ENCODE peak calls at places on chromosomes 12 and 14, in nine cellular contexts. M, P, C, N, Q, S, T, I and L are unnamed samples.

GRCh38 chr12:643478-644292 is 19.6 kb downstream of the NINJ2 start:
- DNase-seq in S (no peak), Q (no peak), T (no peak), N (no peak), P (peak; percentile 42), C (peak; percentile 14), I (peak; percentile 24), M (no peak), L (no peak)

GRCh38 chr12:54140958-54141388 is 47.8 kb downstream of the SMUG1 start:
- DNase-seq in N (no peak), P (no peak), C (no peak), I (no peak), M (no peak), S (no peak), Q (no peak), T (no peak), L (no peak)

GRCh38 chr12:45572114-45572513 is 157.4 kb upstream of the ARID2 start:
- DNase-seq in S (no peak), P (peak; percentile 28), Q (no peak), M (no peak), T (no peak), C (no peak), I (no peak), N (no peak), L (no peak)

GRCh38 chr12:42056130-42056529 is 88.5 kb downstream of the GXYLT1 start:
- DNase-seq in S (no peak), Q (no peak), N (no peak), C (no peak), T (no peak), M (no peak), P (no peak), I (no peak), L (no peak)

GRCh38 chr14:24741871-24742270 is 107.9 kb upstream of the GZMB start:
- DNase-seq in T (no peak), P (no peak), Q (no peak), S (no peak), C (no peak), I (no peak), N (no peak), M (no peak), L (no peak)

GRCh38 chr12:58801986-58802385 is 118.3 kb downstream of the LRIG3 start:
- DNase-seq in M (no peak), P (no peak), Q (no peak), I (no peak), T (no peak), C (peak; percentile 23), N (no peak), S (no peak), L (no peak)

GRCh38 chr12:1529862-1530591 is 64.4 kb downstream of the FBXL14 start:
- DNase-seq in N (peak; percentile 64), P (peak; percentile 49), T (no peak), Q (no peak), M (no peak), S (no peak), I (peak; percentile 31), C (peak; percentile 68), L (peak; percentile 47)

GRCh38 chr12:14256555-14257169 is 108.8 kb upstream of the ATF7IP start:
- DNase-seq in I (no peak), C (peak; percentile 58), N (peak; percentile 79), M (no peak), P (peak; percentile 77), Q (peak; percentile 66), T (peak; percentile 79), S (peak; percentile 62), L (peak; percentile 80)

GRCh38 chr14:64209428-64210165 is 84.6 kb downstream of the ESR2 start:
- DNase-seq in T (no peak), C (no peak), M (no peak), P (peak; percentile 30), Q (no peak), I (no peak), S (no peak), N (no peak), L (peak; percentile 29)